ENCODE peak calls at places on chromosomes 16 and 17, in nine cellular contexts. One of them, this sample, is unnamed.

GRCh38 chr17:39970157-39970692 is 7.4 kb downstream of the GSDMA start:
- DNase-seq in mammary epithelial cell: no peak
- DNase-seq in mucosa of descending colon: peak
- DNase-seq in HFF-Myc: no peak
- DNase-seq in lower lobe of right lung: no peak
- DNase-seq in fibroblast of villous mesenchyme: no peak
- DNase-seq in brain microvascular endothelial cell: no peak
- DNase-seq in fibroblast of pulmonary artery: no peak
- DNase-seq in A549: no peak
- DNase-seq in this sample: no peak

GRCh38 chr17:47253541-47254402 is at the start of gene ITGB3:
- DNase-seq in HFF-Myc: no peak
- DNase-seq in A549: peak
- DNase-seq in brain microvascular endothelial cell: peak
- DNase-seq in mucosa of descending colon: peak
- DNase-seq in lower lobe of right lung: peak
- DNase-seq in fibroblast of pulmonary artery: peak
- DNase-seq in fibroblast of villous mesenchyme: peak
- DNase-seq in mammary epithelial cell: peak
- DNase-seq in this sample: peak

GRCh38 chr17:2271985-2272702 is 31.4 kb downstream of the SMG6 start:
- DNase-seq in HFF-Myc: no peak
- DNase-seq in brain microvascular endothelial cell: no peak
- DNase-seq in lower lobe of right lung: no peak
- DNase-seq in fibroblast of villous mesenchyme: no peak
- DNase-seq in mammary epithelial cell: no peak
- DNase-seq in A549: no peak
- DNase-seq in fibroblast of pulmonary artery: no peak
- DNase-seq in mucosa of descending colon: no peak
- DNase-seq in this sample: no peak

GRCh38 chr16:88453217-88453531 is at the start of gene ZFPM1:
- DNase-seq in mucosa of descending colon: no peak
- DNase-seq in lower lobe of right lung: no peak
- DNase-seq in HFF-Myc: no peak
- DNase-seq in A549: no peak
- DNase-seq in brain microvascular endothelial cell: no peak
- DNase-seq in fibroblast of pulmonary artery: no peak
- DNase-seq in fibroblast of villous mesenchyme: no peak
- DNase-seq in mammary epithelial cell: no peak
- DNase-seq in this sample: no peak

GRCh38 chr17:77619851-77620250 is 338.7 kb upstream of the TNRC6C start:
- DNase-seq in fibroblast of pulmonary artery: peak
- DNase-seq in brain microvascular endothelial cell: peak
- DNase-seq in lower lobe of right lung: no peak
- DNase-seq in fibroblast of villous mesenchyme: peak
- DNase-seq in mammary epithelial cell: peak
- DNase-seq in HFF-Myc: no peak
- DNase-seq in mucosa of descending colon: no peak
- DNase-seq in A549: no peak
- DNase-seq in this sample: peak

GRCh38 chr17:6427284-6427781 is 7.6 kb downstream of the AIPL1 start:
- DNase-seq in fibroblast of villous mesenchyme: peak
- DNase-seq in fibroblast of pulmonary artery: no peak
- DNase-seq in lower lobe of right lung: no peak
- DNase-seq in HFF-Myc: no peak
- DNase-seq in A549: no peak
- DNase-seq in brain microvascular endothelial cell: peak
- DNase-seq in mucosa of descending colon: peak
- DNase-seq in mammary epithelial cell: peak
- DNase-seq in this sample: peak

GRCh38 chr16:2490190-2491105 is 15.5 kb downstream of the TBC1D24 start:
- DNase-seq in A549: no peak
- DNase-seq in brain microvascular endothelial cell: no peak
- DNase-seq in mucosa of descending colon: no peak
- DNase-seq in HFF-Myc: no peak
- DNase-seq in fibroblast of villous mesenchyme: no peak
- DNase-seq in fibroblast of pulmonary artery: no peak
- DNase-seq in mammary epithelial cell: no peak
- DNase-seq in lower lobe of right lung: no peak
- DNase-seq in this sample: no peak

GRCh38 chr17:48578616-48579560 is 738 bp upstream of the HOXB4 start:
- DNase-seq in lower lobe of right lung: no peak
- DNase-seq in fibroblast of villous mesenchyme: no peak
- DNase-seq in A549: no peak
- DNase-seq in fibroblast of pulmonary artery: no peak
- DNase-seq in mucosa of descending colon: no peak
- DNase-seq in HFF-Myc: no peak
- DNase-seq in brain microvascular endothelial cell: no peak
- DNase-seq in mammary epithelial cell: peak
- DNase-seq in this sample: no peak

GRCh38 chr16:72995151-72995881 is 52.6 kb downstream of the ZFHX3 start:
- DNase-seq in lower lobe of right lung: peak
- DNase-seq in fibroblast of pulmonary artery: no peak
- DNase-seq in HFF-Myc: no peak
- DNase-seq in mammary epithelial cell: no peak
- DNase-seq in fibroblast of villous mesenchyme: no peak
- DNase-seq in mucosa of descending colon: no peak
- DNase-seq in brain microvascular endothelial cell: no peak
- DNase-seq in A549: peak
- DNase-seq in this sample: no peak

GRCh38 chr17:49358638-49359247 is 3.3 kb downstream of the ZNF652 start:
- DNase-seq in mammary epithelial cell: no peak
- DNase-seq in lower lobe of right lung: no peak
- DNase-seq in A549: no peak
- DNase-seq in mucosa of descending colon: peak
- DNase-seq in fibroblast of pulmonary artery: no peak
- DNase-seq in brain microvascular endothelial cell: no peak
- DNase-seq in fibroblast of villous mesenchyme: no peak
- DNase-seq in HFF-Myc: no peak
- DNase-seq in this sample: no peak

GRCh38 chr16:83581082-83581481 is 226.7 kb upstream of the HSBP1 start:
- DNase-seq in brain microvascular endothelial cell: no peak
- DNase-seq in mammary epithelial cell: no peak
- DNase-seq in HFF-Myc: no peak
- DNase-seq in mucosa of descending colon: no peak
- DNase-seq in fibroblast of villous mesenchyme: no peak
- DNase-seq in fibroblast of pulmonary artery: no peak
- DNase-seq in lower lobe of right lung: no peak
- DNase-seq in A549: no peak
- DNase-seq in this sample: no peak

GRCh38 chr17:73633736-73634135 is 10.5 kb downstream of the SDK2 start:
- DNase-seq in mammary epithelial cell: no peak
- DNase-seq in fibroblast of pulmonary artery: no peak
- DNase-seq in HFF-Myc: no peak
- DNase-seq in fibroblast of villous mesenchyme: no peak
- DNase-seq in brain microvascular endothelial cell: no peak
- DNase-seq in lower lobe of right lung: no peak
- DNase-seq in A549: no peak
- DNase-seq in mucosa of descending colon: no peak
- DNase-seq in this sample: no peak

GRCh38 chr17:20253323-20253722 is 214.0 kb downstream of the LGALS9B start:
- DNase-seq in fibroblast of villous mesenchyme: no peak
- DNase-seq in lower lobe of right lung: no peak
- DNase-seq in mucosa of descending colon: no peak
- DNase-seq in mammary epithelial cell: no peak
- DNase-seq in A549: no peak
- DNase-seq in HFF-Myc: no peak
- DNase-seq in brain microvascular endothelial cell: no peak
- DNase-seq in fibroblast of pulmonary artery: no peak
- DNase-seq in this sample: no peak

GRCh38 chr16:86924537-86924936 is 346.2 kb downstream of the FOXL1 start:
- DNase-seq in brain microvascular endothelial cell: peak
- DNase-seq in fibroblast of villous mesenchyme: peak
- DNase-seq in fibroblast of pulmonary artery: peak
- DNase-seq in mucosa of descending colon: no peak
- DNase-seq in lower lobe of right lung: no peak
- DNase-seq in A549: no peak
- DNase-seq in HFF-Myc: no peak
- DNase-seq in mammary epithelial cell: peak
- DNase-seq in this sample: peak

GRCh38 chr16:82129881-82130280 is 40.1 kb downstream of the MPHOSPH6 start:
- DNase-seq in mammary epithelial cell: no peak
- DNase-seq in mucosa of descending colon: no peak
- DNase-seq in fibroblast of villous mesenchyme: no peak
- DNase-seq in lower lobe of right lung: no peak
- DNase-seq in brain microvascular endothelial cell: no peak
- DNase-seq in fibroblast of pulmonary artery: no peak
- DNase-seq in HFF-Myc: no peak
- DNase-seq in A549: no peak
- DNase-seq in this sample: no peak

GRCh38 chr16:35492225-35492624 is 2032.8 kb downstream of the TP53TG3F start:
- DNase-seq in mucosa of descending colon: no peak
- DNase-seq in fibroblast of villous mesenchyme: no peak
- DNase-seq in A549: no peak
- DNase-seq in lower lobe of right lung: no peak
- DNase-seq in mammary epithelial cell: no peak
- DNase-seq in HFF-Myc: no peak
- DNase-seq in brain microvascular endothelial cell: no peak
- DNase-seq in fibroblast of pulmonary artery: no peak
- DNase-seq in this sample: no peak

GRCh38 chr16:894136-894535 is 76.6 kb downstream of the LMF1 start:
- DNase-seq in fibroblast of pulmonary artery: no peak
- DNase-seq in A549: no peak
- DNase-seq in lower lobe of right lung: no peak
- DNase-seq in fibroblast of villous mesenchyme: no peak
- DNase-seq in mammary epithelial cell: no peak
- DNase-seq in brain microvascular endothelial cell: no peak
- DNase-seq in mucosa of descending colon: no peak
- DNase-seq in HFF-Myc: no peak
- DNase-seq in this sample: no peak

GRCh38 chr16:893360-893759 is 77.4 kb downstream of the LMF1 start:
- DNase-seq in HFF-Myc: no peak
- DNase-seq in A549: no peak
- DNase-seq in brain microvascular endothelial cell: no peak
- DNase-seq in mammary epithelial cell: no peak
- DNase-seq in fibroblast of villous mesenchyme: no peak
- DNase-seq in lower lobe of right lung: no peak
- DNase-seq in mucosa of descending colon: no peak
- DNase-seq in fibroblast of pulmonary artery: no peak
- DNase-seq in this sample: no peak

GRCh38 chr16:895371-895770 is 75.4 kb downstream of the LMF1 start:
- DNase-seq in HFF-Myc: no peak
- DNase-seq in fibroblast of villous mesenchyme: no peak
- DNase-seq in brain microvascular endothelial cell: no peak
- DNase-seq in mucosa of descending colon: no peak
- DNase-seq in A549: no peak
- DNase-seq in mammary epithelial cell: no peak
- DNase-seq in lower lobe of right lung: no peak
- DNase-seq in fibroblast of pulmonary artery: no peak
- DNase-seq in this sample: no peak

GRCh38 chr16:896261-897199 is 74.3 kb downstream of the LMF1 start:
- DNase-seq in fibroblast of villous mesenchyme: no peak
- DNase-seq in A549: no peak
- DNase-seq in brain microvascular endothelial cell: no peak
- DNase-seq in HFF-Myc: no peak
- DNase-seq in lower lobe of right lung: no peak
- DNase-seq in mammary epithelial cell: no peak
- DNase-seq in fibroblast of pulmonary artery: no peak
- DNase-seq in mucosa of descending colon: no peak
- DNase-seq in this sample: no peak

DNA sequence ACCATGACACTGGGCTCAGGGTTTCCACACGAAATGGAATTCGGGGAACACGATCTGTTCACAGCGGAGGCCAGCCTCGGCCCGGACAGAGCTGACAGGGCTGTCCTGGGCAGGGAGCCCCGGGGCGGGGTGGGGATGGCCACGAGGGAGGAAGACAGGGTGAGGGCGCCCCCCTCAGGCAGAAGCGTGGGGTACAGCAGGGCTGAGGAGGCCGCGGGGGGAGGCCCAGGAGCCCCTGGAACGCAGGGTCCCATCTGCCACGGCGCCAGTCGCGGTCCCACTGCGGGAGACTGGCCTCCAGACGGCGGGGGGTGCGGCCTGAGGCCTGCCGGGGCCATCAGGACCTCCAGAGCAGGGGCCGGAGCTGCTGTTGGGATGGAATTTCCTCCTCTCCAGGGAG is 75.9 kb downstream of the LMF1 start:
- DNase-seq in mucosa of descending colon: no peak
- DNase-seq in fibroblast of pulmonary artery: no peak
- DNase-seq in HFF-Myc: no peak
- DNase-seq in lower lobe of right lung: no peak
- DNase-seq in A549: no peak
- DNase-seq in brain microvascular endothelial cell: no peak
- DNase-seq in mammary epithelial cell: no peak
- DNase-seq in fibroblast of villous mesenchyme: no peak
- DNase-seq in this sample: no peak
- TF ChIP-seq CTCF in mucosa of descending colon: no peak
- TF ChIP-seq CTCF in fibroblast of pulmonary artery: no peak
- TF ChIP-seq CTCF in HFF-Myc: no peak
- TF ChIP-seq CTCF in lower lobe of right lung: no peak
- TF ChIP-seq CTCF in A549: no peak
- TF ChIP-seq CTCF in brain microvascular endothelial cell: no peak
- TF ChIP-seq CTCF in mammary epithelial cell: no peak
- TF ChIP-seq CTCF in fibroblast of villous mesenchyme: no peak
- TF ChIP-seq CTCF in this sample: no peak

GRCh38 chr16:56356276-56357241 is 68.8 kb downstream of the AMFR start:
- DNase-seq in brain microvascular endothelial cell: peak
- DNase-seq in lower lobe of right lung: peak
- DNase-seq in fibroblast of pulmonary artery: peak
- DNase-seq in mammary epithelial cell: peak
- DNase-seq in HFF-Myc: peak
- DNase-seq in fibroblast of villous mesenchyme: peak
- DNase-seq in mucosa of descending colon: peak
- DNase-seq in A549: peak
- DNase-seq in this sample: peak
- H3K4me3 ChIP-seq in brain microvascular endothelial cell: peak
- H3K4me3 ChIP-seq in lower lobe of right lung: peak
- H3K4me3 ChIP-seq in fibroblast of pulmonary artery: peak
- H3K4me3 ChIP-seq in mammary epithelial cell: peak
- H3K4me3 ChIP-seq in HFF-Myc: peak
- H3K4me3 ChIP-seq in fibroblast of villous mesenchyme: peak
- H3K4me3 ChIP-seq in mucosa of descending colon: no peak
- H3K4me3 ChIP-seq in A549: peak
- H3K4me3 ChIP-seq in this sample: peak

DNA sequence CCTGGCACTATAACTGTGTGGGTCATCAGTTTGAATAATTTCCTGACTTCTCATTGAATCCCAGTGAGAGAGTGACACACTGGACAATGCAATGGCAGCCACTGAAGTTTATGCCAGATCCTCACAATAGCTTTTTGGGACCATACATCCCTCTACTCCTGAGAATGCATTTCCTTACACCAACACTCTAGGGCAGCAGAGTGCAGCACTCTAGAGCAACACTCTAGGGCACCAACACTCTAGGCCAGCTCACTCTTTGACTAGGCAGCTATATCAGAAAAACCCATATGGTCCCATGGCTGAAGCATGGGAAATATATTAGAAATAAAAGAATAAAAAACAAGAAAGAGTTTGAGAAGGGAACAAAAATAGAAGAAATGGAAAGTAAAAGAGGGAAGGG is 309.2 kb downstream of the MAP2K6 start:
- DNase-seq in mammary epithelial cell: peak
- DNase-seq in lower lobe of right lung: no peak
- DNase-seq in A549: no peak
- DNase-seq in mucosa of descending colon: peak
- DNase-seq in brain microvascular endothelial cell: no peak
- DNase-seq in HFF-Myc: no peak
- DNase-seq in fibroblast of villous mesenchyme: no peak
- DNase-seq in fibroblast of pulmonary artery: peak
- DNase-seq in this sample: no peak
- TF ChIP-seq CTCF in mammary epithelial cell: peak
- TF ChIP-seq CTCF in lower lobe of right lung: no peak
- TF ChIP-seq CTCF in A549: no peak
- TF ChIP-seq CTCF in mucosa of descending colon: no peak
- TF ChIP-seq CTCF in brain microvascular endothelial cell: peak
- TF ChIP-seq CTCF in HFF-Myc: peak
- TF ChIP-seq CTCF in fibroblast of villous mesenchyme: peak
- TF ChIP-seq CTCF in fibroblast of pulmonary artery: peak
- TF ChIP-seq CTCF in this sample: no peak

GRCh38 chr16:4477966-4478365 is 1.8 kb downstream of the HMOX2 start:
- DNase-seq in fibroblast of villous mesenchyme: peak
- DNase-seq in mammary epithelial cell: peak
- DNase-seq in HFF-Myc: no peak
- DNase-seq in lower lobe of right lung: no peak
- DNase-seq in A549: no peak
- DNase-seq in fibroblast of pulmonary artery: peak
- DNase-seq in mucosa of descending colon: no peak
- DNase-seq in brain microvascular endothelial cell: no peak
- DNase-seq in this sample: peak
- H3K4me3 ChIP-seq in fibroblast of villous mesenchyme: peak
- H3K4me3 ChIP-seq in mammary epithelial cell: peak
- H3K4me3 ChIP-seq in HFF-Myc: peak
- H3K4me3 ChIP-seq in lower lobe of right lung: no peak
- H3K4me3 ChIP-seq in A549: no peak
- H3K4me3 ChIP-seq in fibroblast of pulmonary artery: no peak
- H3K4me3 ChIP-seq in mucosa of descending colon: no peak
- H3K4me3 ChIP-seq in brain microvascular endothelial cell: no peak
- H3K4me3 ChIP-seq in this sample: no peak

This sample was measured in AG10803.